ENCODE peak calls at places on chromosome 14, in four cellular contexts. One of them, this sample, is unnamed.

GRCh38 chr14:58193542-58193941 is 6.4 kb upstream of the ACTR10 start:
- DNase-seq in colonic mucosa: no peak
- DNase-seq in H7: no peak
- DNase-seq in K562: no peak
- DNase-seq in this sample: no peak

GRCh38 chr14:58899317-58899713 is 261.6 kb downstream of the DACT1 start:
- DNase-seq in colonic mucosa: no peak
- DNase-seq in H7: no peak
- DNase-seq in K562: no peak
- DNase-seq in this sample: peak

GRCh38 chr14:30610719-30611388 is 11.3 kb upstream of the SCFD1 start:
- DNase-seq in colonic mucosa: peak
- DNase-seq in H7: no peak
- DNase-seq in K562: peak
- DNase-seq in this sample: peak

GRCh38 chr14:56268039-56268438 is 149.8 kb downstream of the PELI2 start:
- DNase-seq in colonic mucosa: no peak
- DNase-seq in H7: no peak
- DNase-seq in K562: no peak
- DNase-seq in this sample: no peak

GRCh38 chr14:90295870-90296516 is 35.7 kb downstream of the NRDE2 start:
- DNase-seq in colonic mucosa: no peak
- DNase-seq in H7: no peak
- DNase-seq in K562: no peak
- DNase-seq in this sample: no peak

GRCh38 chr14:92513966-92514843 is 624 bp downstream of the RIN3 start:
- DNase-seq in colonic mucosa: peak
- DNase-seq in H7: peak
- DNase-seq in K562: no peak
- DNase-seq in this sample: no peak

GRCh38 chr14:102779574-102780315 is 2.5 kb downstream of the TRAF3 start:
- DNase-seq in colonic mucosa: no peak
- DNase-seq in H7: peak
- DNase-seq in K562: no peak
- DNase-seq in this sample: no peak

GRCh38 chr14:58882577-58883018 is 244.8 kb downstream of the DACT1 start:
- DNase-seq in colonic mucosa: no peak
- DNase-seq in H7: no peak
- DNase-seq in K562: no peak
- DNase-seq in this sample: peak

GRCh38 chr14:89543420-89543790 is 126.4 kb upstream of the FOXN3 start:
- DNase-seq in colonic mucosa: no peak
- DNase-seq in H7: no peak
- DNase-seq in K562: no peak
- DNase-seq in this sample: no peak

GRCh38 chr14:31263485-31264133 is 56.0 kb upstream of the HECTD1 start:
- DNase-seq in colonic mucosa: no peak
- DNase-seq in H7: no peak
- DNase-seq in K562: no peak
- DNase-seq in this sample: peak

GRCh38 chr14:103532216-103533136 is 3.5 kb downstream of the TRMT61A start:
- DNase-seq in colonic mucosa: no peak
- DNase-seq in H7: no peak
- DNase-seq in K562: no peak
- DNase-seq in this sample: no peak

GRCh38 chr14:25121342-25122129 is 71.6 kb upstream of the STXBP6 start:
- DNase-seq in colonic mucosa: no peak
- DNase-seq in H7: no peak
- DNase-seq in K562: peak
- DNase-seq in this sample: peak

GRCh38 chr14:44494125-44494524 is 13.0 kb downstream of the FSCB start:
- DNase-seq in colonic mucosa: no peak
- DNase-seq in H7: no peak
- DNase-seq in K562: no peak
- DNase-seq in this sample: no peak

GRCh38 chr14:68741839-68742470 is 50.9 kb downstream of the ZFP36L1 start:
- DNase-seq in colonic mucosa: no peak
- DNase-seq in H7: no peak
- DNase-seq in K562: no peak
- DNase-seq in this sample: no peak

GRCh38 chr14:101497910-101498860 is 63.1 kb upstream of the DIO3 start:
- DNase-seq in colonic mucosa: no peak
- DNase-seq in H7: peak
- DNase-seq in K562: no peak
- DNase-seq in this sample: no peak

GRCh38 chr14:102848830-102849521 is 71.7 kb downstream of the TRAF3 start:
- DNase-seq in colonic mucosa: peak
- DNase-seq in H7: no peak
- DNase-seq in K562: no peak
- DNase-seq in this sample: no peak

GRCh38 chr14:52007637-52008036 is 18.3 kb downstream of the RTRAF start:
- DNase-seq in colonic mucosa: no peak
- DNase-seq in H7: no peak
- DNase-seq in K562: no peak
- DNase-seq in this sample: no peak

GRCh38 chr14:86858043-86858442 is 1134.9 kb downstream of the GALC start:
- DNase-seq in colonic mucosa: no peak
- DNase-seq in H7: no peak
- DNase-seq in K562: no peak
- DNase-seq in this sample: no peak

GRCh38 chr14:61502459-61503093 is 181.2 kb downstream of the PRKCH start:
- DNase-seq in colonic mucosa: no peak
- DNase-seq in H7: peak
- DNase-seq in K562: no peak
- DNase-seq in this sample: no peak

GRCh38 chr14:34883954-34884353 is 8.8 kb upstream of the BAZ1A start:
- DNase-seq in colonic mucosa: no peak
- DNase-seq in H7: no peak
- DNase-seq in K562: no peak
- DNase-seq in this sample: no peak

GRCh38 chr14:73240816-73241480 is 3.6 kb downstream of the PAPLN start:
- DNase-seq in colonic mucosa: no peak
- DNase-seq in H7: no peak
- DNase-seq in K562: no peak
- DNase-seq in this sample: no peak

GRCh38 chr14:68467425-68467824 is 325.4 kb downstream of the ZFP36L1 start:
- DNase-seq in colonic mucosa: no peak
- DNase-seq in H7: no peak
- DNase-seq in K562: no peak
- DNase-seq in this sample: no peak

GRCh38 chr14:42112108-42112507 is 505.4 kb downstream of the LRFN5 start:
- DNase-seq in colonic mucosa: no peak
- DNase-seq in H7: no peak
- DNase-seq in K562: no peak
- DNase-seq in this sample: peak

GRCh38 chr14:32073537-32074189 is 3.4 kb upstream of the ARHGAP5 start:
- DNase-seq in colonic mucosa: peak
- DNase-seq in H7: peak
- DNase-seq in K562: peak
- DNase-seq in this sample: peak

GRCh38 chr14:74638970-74639369 is 26.9 kb upstream of the LTBP2 start:
- DNase-seq in colonic mucosa: no peak
- DNase-seq in H7: no peak
- DNase-seq in K562: no peak
- DNase-seq in this sample: no peak

GRCh38 chr14:101858791-101859537 is 97.5 kb downstream of the PPP2R5C start:
- DNase-seq in colonic mucosa: no peak
- DNase-seq in H7: no peak
- DNase-seq in K562: no peak
- DNase-seq in this sample: no peak

GRCh38 chr14:68143341-68143807 is 323.8 kb downstream of the RAD51B start:
- DNase-seq in colonic mucosa: peak
- DNase-seq in H7: no peak
- DNase-seq in K562: no peak
- DNase-seq in this sample: peak

GRCh38 chr14:37253905-37254304 is 56.2 kb downstream of the MIPOL1 start:
- DNase-seq in colonic mucosa: no peak
- DNase-seq in H7: no peak
- DNase-seq in K562: no peak
- DNase-seq in this sample: peak

GRCh38 chr14:73754911-73755360 is 40.8 kb upstream of the PNMA1 start:
- DNase-seq in colonic mucosa: no peak
- DNase-seq in H7: peak
- DNase-seq in K562: no peak
- DNase-seq in this sample: no peak

GRCh38 chr14:105275267-105275946 is 25.4 kb downstream of the BRF1 start:
- DNase-seq in colonic mucosa: no peak
- DNase-seq in H7: no peak
- DNase-seq in K562: no peak
- DNase-seq in this sample: peak

DNA sequence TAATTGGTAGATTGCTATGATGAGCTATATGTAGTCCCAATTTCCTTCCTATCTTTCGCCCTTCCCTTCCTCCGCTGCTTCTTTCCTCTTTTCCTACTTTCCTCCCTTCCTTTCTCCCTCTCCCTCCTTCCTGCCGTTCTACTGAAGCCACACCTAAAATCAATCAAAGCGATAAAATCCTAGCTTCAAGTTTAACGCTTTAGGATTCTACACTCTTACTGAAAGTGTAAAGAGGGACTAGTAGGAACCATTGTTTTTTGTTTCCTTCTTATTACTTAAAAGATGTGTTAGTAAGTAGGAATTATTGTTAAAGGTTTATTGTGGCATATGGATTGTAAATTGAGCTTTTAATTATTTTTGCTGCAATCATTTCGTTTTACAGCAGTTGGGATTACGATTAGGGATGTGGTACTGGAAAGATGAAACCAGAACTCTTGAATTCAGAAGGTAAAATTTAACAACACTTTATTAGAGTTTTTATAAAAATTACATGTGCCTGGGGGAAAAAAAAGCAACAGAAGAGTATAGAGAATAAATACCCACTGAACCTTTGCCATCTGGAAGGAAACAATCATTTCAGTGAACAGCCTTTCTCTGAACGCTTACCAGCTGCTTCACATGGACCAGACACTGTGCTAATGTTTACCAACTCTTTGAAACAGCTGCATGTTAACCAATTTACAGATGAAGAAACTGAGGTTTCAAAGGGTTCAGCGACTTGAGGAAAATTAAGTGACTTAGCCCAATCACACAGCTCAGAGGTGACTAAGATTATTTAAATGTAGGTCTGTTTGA is 975 bp downstream of the PPP1R36 start:
- DNase-seq in colonic mucosa: no peak
- DNase-seq in H7: no peak
- DNase-seq in K562: no peak
- DNase-seq in this sample: no peak
- H3K4me3 ChIP-seq in colonic mucosa: peak
- H3K4me3 ChIP-seq in H7: peak
- H3K4me3 ChIP-seq in K562: no peak
- H3K4me3 ChIP-seq in this sample: no peak

GRCh38 chr14:39230416-39230815 is 3.3 kb upstream of the MIA2 start:
- DNase-seq in colonic mucosa: no peak
- DNase-seq in H7: no peak
- DNase-seq in K562: no peak
- DNase-seq in this sample: no peak

GRCh38 chr14:39229601-39230110 is 4.1 kb upstream of the MIA2 start:
- DNase-seq in colonic mucosa: no peak
- DNase-seq in H7: no peak
- DNase-seq in K562: peak
- DNase-seq in this sample: no peak

GRCh38 chr14:39229222-39229543 is 4.5 kb upstream of the MIA2 start:
- DNase-seq in colonic mucosa: no peak
- DNase-seq in H7: no peak
- DNase-seq in K562: no peak
- DNase-seq in this sample: no peak

GRCh38 chr14:39232554-39233415 is 930 bp upstream of the MIA2 start:
- DNase-seq in colonic mucosa: no peak
- DNase-seq in H7: no peak
- DNase-seq in K562: no peak
- DNase-seq in this sample: no peak

GRCh38 chr14:39233680-39234326 is at the start of gene MIA2:
- DNase-seq in colonic mucosa: no peak
- DNase-seq in H7: no peak
- DNase-seq in K562: no peak
- DNase-seq in this sample: no peak
- H3K4me3 ChIP-seq in colonic mucosa: peak
- H3K4me3 ChIP-seq in H7: no peak
- H3K4me3 ChIP-seq in K562: no peak
- H3K4me3 ChIP-seq in this sample: no peak

GRCh38 chr14:95185452-95186392 is 28.4 kb upstream of the DICER1 start:
- DNase-seq in colonic mucosa: peak
- DNase-seq in H7: no peak
- DNase-seq in K562: peak
- DNase-seq in this sample: peak
- H3K4me3 ChIP-seq in colonic mucosa: no peak
- H3K4me3 ChIP-seq in H7: no peak
- H3K4me3 ChIP-seq in K562: no peak
- H3K4me3 ChIP-seq in this sample: no peak

GRCh38 chr14:49982522-49982951 is 89.7 kb downstream of the ARF6 start:
- DNase-seq in colonic mucosa: no peak
- DNase-seq in H7: no peak
- DNase-seq in K562: no peak
- DNase-seq in this sample: peak
- H3K4me3 ChIP-seq in colonic mucosa: no peak
- H3K4me3 ChIP-seq in H7: no peak
- H3K4me3 ChIP-seq in K562: no peak
- H3K4me3 ChIP-seq in this sample: peak

GRCh38 chr14:95318399-95318834 is 1.3 kb downstream of the CLMN start:
- DNase-seq in colonic mucosa: peak
- DNase-seq in H7: peak
- DNase-seq in K562: no peak
- DNase-seq in this sample: no peak
- H3K4me3 ChIP-seq in colonic mucosa: peak
- H3K4me3 ChIP-seq in H7: no peak
- H3K4me3 ChIP-seq in K562: no peak
- H3K4me3 ChIP-seq in this sample: no peak